ENCODE peak calls at places on chromosomes 2 and 18, in six cellular contexts. One of them, this sample, is unnamed.

GRCh38 chr2:54470241-54470938 is 14.3 kb downstream of the SPTBN1 start:
- DNase-seq in activated naive CD8-positive, alpha-beta T cell treated with anti-CD3 and anti-CD28 coated beads, Interleukin-2, amount 50 U/mL, for 24 hours: no peak
- DNase-seq in NB4: no peak
- DNase-seq in kidney tubule cell: peak; percentile 43
- DNase-seq in D341Med: no peak
- DNase-seq in non-pigmented ciliary epithelial cell: peak; percentile 46
- DNase-seq in this sample: no peak

GRCh38 chr2:137096187-137096586 is 330.8 kb downstream of the THSD7B start:
- DNase-seq in activated naive CD8-positive, alpha-beta T cell treated with anti-CD3 and anti-CD28 coated beads, Interleukin-2, amount 50 U/mL, for 24 hours: no peak
- DNase-seq in NB4: no peak
- DNase-seq in kidney tubule cell: no peak
- DNase-seq in D341Med: no peak
- DNase-seq in non-pigmented ciliary epithelial cell: no peak
- DNase-seq in this sample: no peak

GRCh38 chr2:60945341-60945740 is 64.0 kb downstream of the REL start:
- DNase-seq in activated naive CD8-positive, alpha-beta T cell treated with anti-CD3 and anti-CD28 coated beads, Interleukin-2, amount 50 U/mL, for 24 hours: no peak
- DNase-seq in NB4: no peak
- DNase-seq in kidney tubule cell: no peak
- DNase-seq in D341Med: no peak
- DNase-seq in non-pigmented ciliary epithelial cell: no peak
- DNase-seq in this sample: no peak

GRCh38 chr2:15941970-15942710 is 1.8 kb downstream of the MYCN start:
- DNase-seq in activated naive CD8-positive, alpha-beta T cell treated with anti-CD3 and anti-CD28 coated beads, Interleukin-2, amount 50 U/mL, for 24 hours: peak; percentile 13
- DNase-seq in NB4: no peak
- DNase-seq in kidney tubule cell: peak; percentile 12
- DNase-seq in D341Med: peak; percentile 49
- DNase-seq in non-pigmented ciliary epithelial cell: no peak
- DNase-seq in this sample: no peak

GRCh38 chr2:150619607-150620330 is 132.3 kb upstream of the RND3 start:
- DNase-seq in activated naive CD8-positive, alpha-beta T cell treated with anti-CD3 and anti-CD28 coated beads, Interleukin-2, amount 50 U/mL, for 24 hours: no peak
- DNase-seq in NB4: no peak
- DNase-seq in kidney tubule cell: peak; percentile 85
- DNase-seq in D341Med: no peak
- DNase-seq in non-pigmented ciliary epithelial cell: no peak
- DNase-seq in this sample: peak; percentile 31

GRCh38 chr2:188235364-188235763 is 56.3 kb upstream of the GULP1 start:
- DNase-seq in activated naive CD8-positive, alpha-beta T cell treated with anti-CD3 and anti-CD28 coated beads, Interleukin-2, amount 50 U/mL, for 24 hours: peak; percentile 28
- DNase-seq in NB4: peak; percentile 17
- DNase-seq in kidney tubule cell: peak; percentile 4
- DNase-seq in D341Med: no peak
- DNase-seq in non-pigmented ciliary epithelial cell: no peak
- DNase-seq in this sample: no peak

GRCh38 chr18:61975526-61976326 is 82.9 kb upstream of the RNF152 start:
- DNase-seq in activated naive CD8-positive, alpha-beta T cell treated with anti-CD3 and anti-CD28 coated beads, Interleukin-2, amount 50 U/mL, for 24 hours: no peak
- DNase-seq in NB4: no peak
- DNase-seq in kidney tubule cell: peak; percentile 22
- DNase-seq in D341Med: no peak
- DNase-seq in non-pigmented ciliary epithelial cell: no peak
- DNase-seq in this sample: no peak

GRCh38 chr2:235511187-235511661 is 17.4 kb downstream of the AGAP1 start:
- DNase-seq in activated naive CD8-positive, alpha-beta T cell treated with anti-CD3 and anti-CD28 coated beads, Interleukin-2, amount 50 U/mL, for 24 hours: no peak
- DNase-seq in NB4: no peak
- DNase-seq in kidney tubule cell: peak; percentile 95
- DNase-seq in D341Med: no peak
- DNase-seq in non-pigmented ciliary epithelial cell: peak; percentile 40
- DNase-seq in this sample: peak; percentile 77

GRCh38 chr2:109063326-109063670 is 65.7 kb upstream of the SH3RF3 start:
- DNase-seq in activated naive CD8-positive, alpha-beta T cell treated with anti-CD3 and anti-CD28 coated beads, Interleukin-2, amount 50 U/mL, for 24 hours: no peak
- DNase-seq in NB4: no peak
- DNase-seq in kidney tubule cell: no peak
- DNase-seq in D341Med: no peak
- DNase-seq in non-pigmented ciliary epithelial cell: no peak
- DNase-seq in this sample: no peak

GRCh38 chr2:148901142-148901541 is 26.1 kb downstream of the KIF5C start:
- DNase-seq in activated naive CD8-positive, alpha-beta T cell treated with anti-CD3 and anti-CD28 coated beads, Interleukin-2, amount 50 U/mL, for 24 hours: no peak
- DNase-seq in NB4: no peak
- DNase-seq in kidney tubule cell: peak; percentile 13
- DNase-seq in D341Med: no peak
- DNase-seq in non-pigmented ciliary epithelial cell: no peak
- DNase-seq in this sample: no peak